ENCODE peak calls at places on chromosomes 13 and 19, in eight cellular contexts. B is activated CD8-positive, alpha-beta memory T cell treated with anti-CD3 and anti-CD28 coated beads for 4 hours; O is H9; K is effector memory CD8-positive, alpha-beta T cell; T is stimulated activated naive CD8-positive, alpha-beta T cell treated with anti-CD3 and anti-CD28 coated beads, Interleukin-15, Interleukin-2, amounts not matched to agents 100 U/mL and 50 U/mL, for 24 hours; C is cortex of kidney; R is HT1080; G is naive thymus-derived CD4-positive, alpha-beta T cell. M is an unnamed sample.
A peak's percentile ranks its signal among the peaks of the same experiment; 100 is the strongest.

GRCh38 chr13:28755546-28755870 is 36.7 kb upstream of the SLC46A3 start:
- DNase-seq in B (no peak), O (no peak), K (no peak), T (no peak), C (no peak), R (no peak), G (no peak), M (no peak)

GRCh38 chr19:35295792-35296462 is 4.0 kb downstream of the MAG start:
- DNase-seq in B (no peak), O (peak; percentile 62), K (peak; percentile 23), T (peak; percentile 46), C (no peak), R (no peak), G (peak; percentile 45), M (no peak)

GRCh38 chr19:16860118-16860517 is 28.7 kb upstream of the F2RL3 start:
- DNase-seq in B (no peak), O (no peak), K (no peak), T (no peak), C (no peak), R (no peak), G (no peak), M (no peak)

GRCh38 chr19:45123440-45123850 is 30.5 kb downstream of the PPP1R37 start:
- DNase-seq in B (no peak), O (no peak), K (no peak), T (no peak), C (no peak), R (no peak), G (no peak), M (no peak)

GRCh38 chr19:38736413-38737280 is 7.6 kb downstream of the CAPN12 start:
- DNase-seq in B (peak; percentile 45), O (peak; percentile 91), K (no peak), T (peak; percentile 82), C (no peak), R (no peak), G (no peak), M (no peak)

GRCh38 chr13:21101865-21102576 is 40.6 kb upstream of the LATS2 start:
- DNase-seq in B (no peak), O (no peak), K (no peak), T (no peak), C (no peak), R (no peak), G (no peak), M (no peak)

GRCh38 chr19:6739390-6739883 is at the start of gene TRIP10:
- DNase-seq in B (peak; percentile 60), O (peak; percentile 78), K (peak; percentile 74), T (peak; percentile 86), C (no peak), R (peak; percentile 28), G (peak; percentile 73), M (peak; percentile 42)

GRCh38 chr13:78372581-78372980 is 230.8 kb downstream of the POU4F1 start:
- DNase-seq in B (no peak), O (no peak), K (no peak), T (no peak), C (no peak), R (no peak), G (no peak), M (no peak)

GRCh38 chr13:62168891-62169290 is 753.2 kb upstream of the PCDH20 start:
- DNase-seq in B (no peak), O (no peak), K (no peak), T (no peak), C (no peak), R (no peak), G (no peak), M (no peak)

GRCh38 chr13:21694831-21695230 is 24.0 kb downstream of the FGF9 start:
- DNase-seq in B (no peak), O (no peak), K (no peak), T (no peak), C (no peak), R (no peak), G (no peak), M (no peak)

GRCh38 chr13:28488376-28489005 is 6.4 kb downstream of the FLT1 start:
- DNase-seq in B (no peak), O (no peak), K (no peak), T (no peak), C (no peak), R (no peak), G (no peak), M (no peak)

GRCh38 chr13:41707192-41707858 is 250.0 kb downstream of the RGCC start:
- DNase-seq in B (no peak), O (no peak), K (no peak), T (no peak), C (no peak), R (no peak), G (no peak), M (no peak)

GRCh38 chr13:36323951-36324566 is 22.1 kb downstream of the SPART start:
- DNase-seq in B (no peak), O (no peak), K (no peak), T (no peak), C (no peak), R (no peak), G (no peak), M (no peak)

GRCh38 chr19:41217741-41218140 is 1.3 kb upstream of the AXL start:
- DNase-seq in B (no peak), O (no peak), K (no peak), T (no peak), C (no peak), R (no peak), G (no peak), M (no peak)

GRCh38 chr13:77196052-77196618 is 130.8 kb downstream of the MYCBP2 start:
- DNase-seq in B (no peak), O (no peak), K (no peak), T (no peak), C (no peak), R (no peak), G (no peak), M (no peak)

M was measured in foreskin keratinocyte.